ENCODE peak calls at places on chromosomes 1 and 21, in ten cellular contexts. U, Z, Q, P, R, E, H, F, K and W are unnamed samples.

GRCh38 chr1:210362526-210362925 is 33.8 kb downstream of the HHAT start:
- DNase-seq in U (no peak), Z (no peak), Q (no peak), P (no peak), R (no peak), E (no peak), H (no peak), F (no peak), K (no peak), W (peak)

GRCh38 chr1:63294797-63295594 is 27.4 kb upstream of the FOXD3 start:
- DNase-seq in U (no peak), Z (no peak), Q (no peak), P (no peak), R (no peak), E (no peak), H (no peak), F (no peak), K (no peak), W (no peak)

GRCh38 chr1:208243851-208244583 is at the start of gene PLXNA2:
- DNase-seq in U (peak), Z (peak), Q (peak), P (peak), R (peak), E (peak), H (peak), F (peak), K (peak), W (peak)

GRCh38 chr1:115051850-115052249 is 22.2 kb downstream of the TSHB start:
- DNase-seq in U (no peak), Z (no peak), Q (no peak), P (no peak), R (no peak), E (no peak), H (no peak), F (no peak), K (no peak), W (no peak)

GRCh38 chr21:31410763-31411278 is 66.8 kb upstream of the TIAM1 start:
- DNase-seq in U (no peak), Z (no peak), Q (no peak), P (no peak), R (no peak), E (peak), H (no peak), F (no peak), K (peak), W (no peak)

GRCh38 chr1:110336300-110337039 is 2.7 kb upstream of the RBM15 start:
- DNase-seq in U (no peak), Z (no peak), Q (no peak), P (no peak), R (no peak), E (no peak), H (no peak), F (no peak), K (no peak), W (no peak)

GRCh38 chr1:220966874-220967631 is 87.8 kb downstream of the HLX start:
- DNase-seq in U (no peak), Z (no peak), Q (no peak), P (no peak), R (no peak), E (no peak), H (no peak), F (no peak), K (no peak), W (peak)

GRCh38 chr1:168092151-168092550 is 44.6 kb downstream of the GPR161 start:
- DNase-seq in U (no peak), Z (no peak), Q (no peak), P (no peak), R (peak), E (no peak), H (no peak), F (no peak), K (no peak), W (no peak)

GRCh38 chr1:91763252-91763651 is 122.7 kb downstream of the TGFBR3 start:
- DNase-seq in U (no peak), Z (no peak), Q (no peak), P (no peak), R (no peak), E (no peak), H (no peak), F (no peak), K (no peak), W (peak)

GRCh38 chr1:110634455-110635281 is 28.5 kb upstream of the KCNA2 start:
- DNase-seq in U (peak), Z (no peak), Q (no peak), P (no peak), R (peak), E (no peak), H (peak), F (peak), K (peak), W (peak)

GRCh38 chr1:60280256-60280655 is 206.7 kb upstream of the C1orf87 start:
- DNase-seq in U (no peak), Z (no peak), Q (no peak), P (no peak), R (no peak), E (no peak), H (no peak), F (no peak), K (no peak), W (no peak)